ENCODE peak calls at places on chromosomes 16 and 17, in six cellular contexts. B, O, W, M, E and F are unnamed samples.

GRCh38 chr16:66432429-66432828 is 5.3 kb downstream of the BEAN1 start:
- DNase-seq in W (peak), M (no peak), O (no peak), B (no peak), E (no peak), F (no peak)

GRCh38 chr16:89801800-89802199 is 14.6 kb downstream of the FANCA start:
- DNase-seq in M (no peak), O (no peak), B (no peak), E (no peak), W (no peak), F (no peak)

GRCh38 chr17:79006001-79006400 is 3.6 kb downstream of the CANT1 start:
- DNase-seq in O (no peak), B (no peak), W (no peak), E (no peak), M (no peak), F (no peak)

GRCh38 chr16:68236804-68237242 is 896 bp upstream of the ESRP2 start:
- DNase-seq in M (no peak), B (no peak), W (no peak), O (no peak), E (no peak), F (peak)

GRCh38 chr17:64638552-64639198 is 23.4 kb downstream of the SMURF2 start:
- DNase-seq in O (no peak), M (no peak), W (no peak), B (no peak), E (no peak), F (no peak)

GRCh38 chr17:65547253-65547670 is 14.2 kb downstream of the AXIN2 start:
- DNase-seq in B (no peak), M (no peak), O (no peak), E (no peak), W (no peak), F (no peak)

GRCh38 chr17:21213005-21213404 is 956 bp downstream of the TMEM11 start:
- DNase-seq in W (no peak), B (no peak), E (no peak), M (no peak), O (no peak), F (no peak)

GRCh38 chr17:12631076-12631475 is 34.6 kb upstream of the MYOCD start:
- DNase-seq in O (no peak), M (no peak), W (no peak), B (no peak), E (no peak), F (no peak)

GRCh38 chr17:82291582-82292250 is 18.2 kb upstream of the CSNK1D start:
- DNase-seq in B (no peak), W (no peak), E (no peak), O (no peak), M (no peak), F (no peak)

GRCh38 chr16:67661864-67662652 is 1.3 kb downstream of the PARD6A start:
- DNase-seq in M (peak), W (no peak), O (no peak), E (no peak), B (no peak), F (no peak)

GRCh38 chr17:74545456-74546230 is at the start of gene CD300C:
- DNase-seq in O (no peak), E (no peak), W (peak), B (no peak), M (no peak), F (no peak)

GRCh38 chr16:75112281-75113045 is 4.1 kb downstream of the LDHD start:
- DNase-seq in M (no peak), B (no peak), E (no peak), O (no peak), W (no peak), F (no peak)

GRCh38 chr17:75335315-75335714 is 46.1 kb upstream of the SLC25A19 start:
- DNase-seq in M (no peak), W (no peak), E (no peak), O (no peak), B (no peak), F (no peak)

GRCh38 chr16:361341-361871 is 8.9 kb upstream of the AXIN1 start:
- DNase-seq in W (no peak), B (no peak), E (no peak), M (no peak), O (no peak), F (no peak)

GRCh38 chr16:360698-361336 is 8.3 kb upstream of the AXIN1 start:
- DNase-seq in M (no peak), O (no peak), B (no peak), E (no peak), W (no peak), F (no peak)

GRCh38 chr16:356756-357155 is 4.2 kb upstream of the AXIN1 start:
- DNase-seq in O (no peak), W (no peak), E (no peak), M (no peak), B (no peak), F (no peak)

GRCh38 chr16:359871-360697 is 7.6 kb upstream of the AXIN1 start:
- DNase-seq in M (no peak), B (no peak), W (no peak), O (no peak), E (no peak), F (no peak)

GRCh38 chr16:359067-359763 is 6.7 kb upstream of the AXIN1 start:
- DNase-seq in O (no peak), M (no peak), E (no peak), B (no peak), W (no peak), F (no peak)
- TF ChIP-seq CTCF in O (no peak), M (no peak), E (no peak), B (no peak), W (no peak), F (no peak)

GRCh38 chr17:7038025-7038862 is 2.4 kb downstream of the SLC16A13 start:
- DNase-seq in W (no peak), E (no peak), B (no peak), M (no peak), O (no peak), F (no peak)

GRCh38 chr17:7034955-7035590 is 742 bp upstream of the SLC16A13 start:
- DNase-seq in E (no peak), M (no peak), B (peak), O (no peak), W (no peak), F (no peak)

DNA sequence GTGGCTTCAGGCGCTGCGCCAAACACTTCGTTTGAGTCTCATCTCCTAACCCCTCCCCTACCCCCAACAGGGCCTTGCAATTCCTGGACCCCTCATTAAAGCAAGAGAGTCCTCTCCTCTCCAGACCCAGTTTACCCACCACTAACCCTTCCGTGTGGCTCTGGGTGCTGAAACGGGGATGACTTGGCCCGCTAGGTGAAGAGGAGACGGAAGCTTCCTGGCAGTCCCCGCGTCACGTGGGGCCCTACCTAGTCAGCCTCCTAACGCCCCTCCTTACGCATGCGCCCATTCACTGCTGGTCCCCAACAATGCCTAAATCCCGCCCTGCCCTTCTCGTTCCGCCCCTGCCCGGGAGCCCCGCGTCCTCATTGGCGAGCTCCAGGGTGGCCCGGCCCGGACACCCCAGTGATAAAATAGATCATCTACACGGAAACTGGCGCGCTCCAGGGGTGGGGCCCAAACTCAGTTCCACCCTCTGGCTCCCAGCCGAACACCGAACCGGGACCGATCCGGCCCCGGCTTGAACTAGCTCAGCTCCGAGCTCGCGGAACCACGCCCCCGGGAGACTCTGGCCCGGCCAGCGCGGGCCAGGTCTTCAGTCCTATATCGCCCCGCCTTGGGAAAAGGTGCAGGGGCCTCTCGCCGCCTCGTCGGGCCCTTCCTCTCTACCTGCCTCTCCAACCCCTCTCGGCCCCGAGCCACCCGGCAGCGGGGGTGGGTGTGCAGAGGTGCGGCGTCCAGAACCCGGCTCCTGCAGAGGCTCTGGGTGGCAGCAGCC is at the start of gene SLC16A13:
- DNase-seq in E (peak), M (peak), O (peak), B (peak), W (peak), F (peak)
- TF ChIP-seq CTCF in E (no peak), M (no peak), O (no peak), B (no peak), W (no peak), F (no peak)

GRCh38 chr17:14225153-14226004 is 11.3 kb downstream of the CDRT15 start:
- DNase-seq in W (no peak), M (no peak), B (no peak), O (no peak), E (no peak), F (no peak)
- TF ChIP-seq CTCF in W (no peak), M (no peak), B (no peak), O (no peak), E (no peak), F (no peak)

DNA sequence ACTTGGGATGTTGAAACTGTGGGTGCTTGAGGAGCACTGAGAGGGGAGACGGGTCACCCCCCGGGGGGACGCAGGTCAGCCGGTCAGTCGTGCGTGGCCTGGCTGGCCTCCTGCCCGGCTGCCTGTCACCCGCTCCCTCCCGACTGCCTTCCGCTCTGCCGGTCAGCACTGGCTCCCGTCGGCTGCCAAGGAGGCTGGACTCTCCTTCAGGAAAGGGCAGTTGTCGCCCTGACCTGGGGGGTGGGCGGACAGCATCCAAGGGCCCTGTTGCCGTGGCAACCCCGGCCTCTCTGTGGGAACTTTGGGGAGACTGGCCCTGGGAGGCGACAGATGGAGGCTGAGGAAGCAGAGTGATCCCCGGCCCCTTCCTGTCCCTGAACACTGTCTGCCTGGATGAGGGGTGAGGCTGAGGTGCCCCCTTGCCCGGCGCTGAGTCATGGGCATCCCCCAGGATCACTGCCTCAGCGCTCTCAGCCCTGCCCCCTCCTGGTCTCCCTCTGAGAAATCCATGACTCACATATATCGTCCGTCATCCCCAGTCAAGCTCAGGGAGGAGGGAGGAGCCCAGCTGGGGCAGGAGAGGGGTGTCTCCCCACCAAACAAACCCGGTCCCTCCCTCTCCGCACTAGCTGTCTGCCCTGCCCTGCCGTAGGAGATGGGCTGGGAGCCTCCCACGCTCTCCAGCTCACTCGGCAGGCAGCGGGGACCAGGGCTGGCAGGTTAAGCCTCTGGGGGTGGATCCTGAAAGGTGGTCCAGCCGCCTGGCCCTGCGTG is at the start of gene ADGRG1:
- DNase-seq in O (peak), E (peak), W (peak), B (peak), M (peak), F (peak)
- TF ChIP-seq CTCF in O (no peak), E (peak), W (peak), B (no peak), M (no peak), F (no peak)

GRCh38 chr16:55622930-55623561 is 32.7 kb upstream of the SLC6A2 start:
- DNase-seq in O (peak), B (no peak), W (no peak), E (no peak), M (no peak), F (no peak)
- TF ChIP-seq CTCF in O (peak), B (no peak), W (no peak), E (peak), M (no peak), F (no peak)

GRCh38 chr16:549544-550263 is 10.5 kb upstream of the PRR35 start:
- DNase-seq in W (no peak), B (no peak), M (no peak), E (no peak), O (no peak), F (no peak)
- TF ChIP-seq CTCF in W (no peak), B (no peak), M (no peak), E (no peak), O (peak), F (no peak)